ENCODE peak calls at places on chromosomes 5 and 9, in four cellular contexts. X is RCC 7860, B is amniotic stem cell, L is KBM-7. J is an unnamed sample.

GRCh38 chr5:150159741-150160179 is 4.1 kb upstream of the PDGFRB start:
- DNase-seq in X (no peak), B (no peak), L (peak), J (no peak)

GRCh38 chr5:143791848-143792701 is 19.9 kb upstream of the HMHB1 start:
- DNase-seq in X (no peak), B (no peak), L (no peak), J (peak)

GRCh38 chr5:39197556-39197955 is 21.8 kb downstream of the FYB1 start:
- DNase-seq in X (no peak), B (no peak), L (no peak), J (no peak)

GRCh38 chr5:36215910-36216309 is 25.8 kb downstream of the NADK2 start:
- DNase-seq in X (no peak), B (no peak), L (no peak), J (peak)

GRCh38 chr5:1930501-1930879 is 47.8 kb upstream of the IRX4 start:
- DNase-seq in X (no peak), B (no peak), L (no peak), J (no peak)

GRCh38 chr9:74742792-74743389 is 144.8 kb downstream of the TRPM6 start:
- DNase-seq in X (no peak), B (peak), L (peak), J (peak)

GRCh38 chr9:130732131-130732530 is 38.6 kb downstream of the EXOSC2 start:
- DNase-seq in X (no peak), B (no peak), L (peak), J (peak)

GRCh38 chr5:141695627-141696180 is 13.7 kb upstream of the ARAP3 start:
- DNase-seq in X (peak), B (no peak), L (peak), J (no peak)

GRCh38 chr5:68343421-68343826 is 127.9 kb downstream of the PIK3R1 start:
- DNase-seq in X (peak), B (peak), L (no peak), J (peak)

GRCh38 chr9:133619791-133620190 is 10.6 kb upstream of the FAM163B start:
- DNase-seq in X (peak), B (no peak), L (peak), J (peak)

GRCh38 chr9:33143241-33143642 is 23.9 kb downstream of the B4GALT1 start:
- DNase-seq in X (peak), B (no peak), L (no peak), J (no peak)

GRCh38 chr5:38008198-38008597 is 168.4 kb upstream of the GDNF start:
- DNase-seq in X (no peak), B (no peak), L (no peak), J (peak)

GRCh38 chr9:31119882-31120481 is 1264.5 kb upstream of the ACO1 start:
- DNase-seq in X (peak), B (no peak), L (peak), J (peak)

GRCh38 chr5:84445049-84445685 is 60.5 kb upstream of the EDIL3 start:
- DNase-seq in X (no peak), B (no peak), L (no peak), J (no peak)

GRCh38 chr5:154813736-154814135 is 36.7 kb downstream of the FAXDC2 start:
- DNase-seq in X (no peak), B (no peak), L (no peak), J (no peak)

GRCh38 chr9:92004045-92004392 is 54.0 kb upstream of the ROR2 start:
- DNase-seq in X (no peak), B (no peak), L (no peak), J (no peak)